ENCODE peak calls at places on chromosomes 6 and 20, in four cellular contexts. P is K562, B is HCT116, C is HepG2. Y is an unnamed sample.

GRCh38 chr20:25042531-25043498 is 15.1 kb downstream of the ACSS1 start:
- DNase-seq in P (no peak), B (no peak), C (no peak), Y (no peak)

GRCh38 chr20:13397300-13397724 is 176.2 kb downstream of the ISM1 start:
- DNase-seq in C (no peak), P (no peak), B (no peak), Y (no peak)

GRCh38 chr6:163564536-163564935 is 150.0 kb downstream of the QKI start:
- DNase-seq in P (no peak), B (no peak), C (no peak), Y (no peak)

GRCh38 chr6:118768441-118768840 is 117.0 kb upstream of the CEP85L start:
- DNase-seq in B (no peak), P (no peak), C (no peak), Y (no peak)

GRCh38 chr6:157864185-157864761 is 41.2 kb downstream of the SNX9 start:
- DNase-seq in B (no peak), P (no peak), C (no peak), Y (no peak)

GRCh38 chr20:44517454-44517853 is 4.4 kb downstream of the SERINC3 start:
- DNase-seq in C (no peak), B (no peak), P (no peak), Y (no peak)

GRCh38 chr6:145169726-145170125 is 565.6 kb downstream of the EPM2A start:
- DNase-seq in B (no peak), C (no peak), P (no peak), Y (no peak)

GRCh38 chr20:4071177-4071723 is 55.9 kb upstream of the RNF24 start:
- DNase-seq in P (no peak), C (no peak), B (no peak), Y (no peak)

GRCh38 chr20:40860487-40860902 is 168.1 kb upstream of the TOP1 start:
- DNase-seq in P (no peak), B (peak; percentile 85), C (no peak), Y (no peak)

GRCh38 chr6:6686748-6687601 is 98.5 kb downstream of the LY86 start:
- DNase-seq in P (peak; percentile 100), C (peak; percentile 91), B (peak; percentile 93), Y (no peak)

GRCh38 chr6:34517966-34518365 is 38.2 kb downstream of the SPDEF start:
- DNase-seq in C (no peak), B (no peak), P (no peak), Y (no peak)

GRCh38 chr6:4930025-4930692 is 73.7 kb downstream of the RPP40 start:
- DNase-seq in C (no peak), B (no peak), P (no peak), Y (no peak)

GRCh38 chr6:12263403-12263802 is 26.8 kb upstream of the EDN1 start:
- DNase-seq in B (no peak), C (no peak), P (no peak), Y (no peak)

GRCh38 chr20:49475979-49476378 is 6.5 kb downstream of the KCNB1 start:
- DNase-seq in P (no peak), B (no peak), C (no peak), Y (no peak)

GRCh38 chr6:50711686-50712085 is 1.6 kb upstream of the TFAP2D start:
- DNase-seq in P (no peak), C (no peak), B (no peak), Y (no peak)

GRCh38 chr20:59640267-59640666 is 35.9 kb downstream of the PHACTR3 start:
- DNase-seq in P (no peak), B (no peak), C (no peak), Y (no peak)

GRCh38 chr6:43174263-43175112 is 3.4 kb downstream of the SRF start:
- DNase-seq in B (peak; percentile 94), C (peak; percentile 99), P (peak; percentile 100), Y (peak; percentile 78)

GRCh38 chr6:27312146-27312949 is at the start of gene POM121L2:
- DNase-seq in C (peak; percentile 71), P (no peak), B (no peak), Y (peak; percentile 76)

GRCh38 chr6:42140756-42141602 is 1.4 kb downstream of the C6orf132 start:
- DNase-seq in P (no peak), B (no peak), C (no peak), Y (no peak)

GRCh38 chr20:33649201-33649631 is 12.9 kb upstream of the C20orf144 start:
- DNase-seq in P (no peak), C (no peak), B (no peak), Y (no peak)

GRCh38 chr20:4170621-4171537 is 155.5 kb upstream of the RNF24 start:
- DNase-seq in P (no peak), B (no peak), C (no peak), Y (no peak)

GRCh38 chr20:56469077-56469449 is 636 bp downstream of the RTF2 start:
- DNase-seq in C (no peak), P (no peak), B (no peak), Y (no peak)

GRCh38 chr20:61753987-61754956 is 311.4 kb downstream of the TAF4 start:
- DNase-seq in C (no peak), B (no peak), P (no peak), Y (no peak)

GRCh38 chr20:49343246-49343645 is 65.4 kb upstream of the ZNFX1 start:
- DNase-seq in B (no peak), C (no peak), P (no peak), Y (no peak)

GRCh38 chr6:114987281-114987680 is 644.5 kb upstream of the HS3ST5 start:
- DNase-seq in C (no peak), B (no peak), P (no peak), Y (no peak)

GRCh38 chr20:7843613-7844012 is 96.6 kb downstream of the HAO1 start:
- DNase-seq in C (no peak), P (no peak), B (no peak), Y (no peak)

GRCh38 chr6:20534906-20535305 is 649 bp downstream of the CDKAL1 start:
- DNase-seq in B (no peak), C (no peak), P (no peak), Y (no peak)

GRCh38 chr20:19129976-19130612 is 82.3 kb upstream of the SLC24A3 start:
- DNase-seq in C (no peak), P (no peak), B (no peak), Y (no peak)

GRCh38 chr6:158939255-158940170 is 60.5 kb downstream of the RSPH3 start:
- DNase-seq in B (no peak), P (no peak), C (no peak), Y (no peak)

GRCh38 chr6:106098383-106099234 is 12.5 kb downstream of the PRDM1 start:
- DNase-seq in C (no peak), P (peak; percentile 72), B (peak; percentile 38), Y (no peak)

GRCh38 chr6:138204303-138204702 is 14.0 kb downstream of the PBOV1 start:
- DNase-seq in B (no peak), C (no peak), P (no peak), Y (no peak)

GRCh38 chr20:48759631-48760245 is 68.1 kb downstream of the PREX1 start:
- DNase-seq in C (no peak), B (no peak), P (no peak), Y (no peak)

GRCh38 chr6:116363759-116364158 is 7.0 kb upstream of the DSE start:
- DNase-seq in C (no peak), P (no peak), B (no peak), Y (no peak)

GRCh38 chr6:149896491-149896890 is 1.4 kb downstream of the RAET1E start:
- DNase-seq in B (no peak), C (no peak), P (no peak), Y (no peak)

GRCh38 chr20:22984008-22984407 is 51.1 kb upstream of the SSTR4 start:
- DNase-seq in B (no peak), C (no peak), P (no peak), Y (no peak)

GRCh38 chr6:6224933-6225486 is 95.5 kb downstream of the F13A1 start:
- DNase-seq in P (peak; percentile 30), C (peak; percentile 31), B (no peak), Y (no peak)

GRCh38 chr20:62522748-62523396 is 47.1 kb upstream of the GATA5 start:
- DNase-seq in C (no peak), P (no peak), B (no peak), Y (no peak)

GRCh38 chr20:62795023-62795761 is 1.1 kb upstream of the MRGBP start:
- DNase-seq in P (peak; percentile 76), B (no peak), C (peak; percentile 77), Y (peak; percentile 27)

GRCh38 chr6:35427851-35428321 is 24.3 kb upstream of the FANCE start:
- DNase-seq in P (no peak), C (no peak), B (no peak), Y (no peak)

GRCh38 chr6:55963301-55963700 is 87.9 kb upstream of the BMP5 start:
- DNase-seq in C (peak; percentile 6), B (peak; percentile 18), P (no peak), Y (no peak)

GRCh38 chr6:74447013-74447412 is 751.0 kb downstream of the CD109 start:
- DNase-seq in P (no peak), C (no peak), B (peak; percentile 44), Y (no peak)
- TF ChIP-seq TCF7L2 in P (no peak), C (no peak), B (no peak), Y (no peak)

GRCh38 chr6:46323312-46323965 is 152.7 kb upstream of the ENPP5 start:
- DNase-seq in C (no peak), B (no peak), P (no peak), Y (no peak)
- TF ChIP-seq TCF7L2 in C (no peak), B (no peak), P (no peak), Y (no peak)

GRCh38 chr6:104705095-104705707 is 154.5 kb downstream of the HACE1 start:
- DNase-seq in P (peak; percentile 50), B (no peak), C (no peak), Y (peak; percentile 10)
- TF ChIP-seq TCF7L2 in P (no peak), B (no peak), C (no peak), Y (no peak)

GRCh38 chr6:52390361-52390727 is 28.4 kb downstream of the PAQR8 start:
- DNase-seq in C (peak; percentile 74), B (peak; percentile 45), P (peak; percentile 64), Y (no peak)

GRCh38 chr6:52389264-52389625 is 27.3 kb downstream of the PAQR8 start:
- DNase-seq in B (no peak), C (peak; percentile 86), P (peak; percentile 67), Y (no peak)

GRCh38 chr6:52389626-52390360 is 27.8 kb downstream of the PAQR8 start:
- DNase-seq in P (peak; percentile 51), C (peak; percentile 94), B (peak; percentile 48), Y (no peak)

GRCh38 chr6:52391599-52391998 is 28.5 kb upstream of the EFHC1 start:
- DNase-seq in C (no peak), B (no peak), P (no peak), Y (no peak)

DNA sequence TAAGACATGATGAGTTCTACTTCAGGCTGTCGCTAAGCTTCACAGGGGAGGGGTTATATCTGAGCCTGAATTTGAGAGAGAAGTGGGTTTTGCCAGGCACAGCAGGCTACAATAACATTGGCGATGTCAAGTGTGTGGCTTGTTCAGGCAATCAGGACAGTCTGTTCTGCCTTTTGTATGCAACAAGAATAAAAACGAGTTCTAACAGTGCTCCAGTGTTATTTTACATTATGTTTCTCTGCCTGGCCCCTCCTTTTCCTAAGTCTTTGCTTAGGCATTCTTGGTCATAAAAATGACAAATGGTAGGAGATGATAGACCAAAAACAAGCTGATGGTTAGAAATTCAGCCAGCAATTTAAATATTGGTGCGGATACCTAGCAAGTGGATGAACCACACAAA is 26.8 kb downstream of the PAQR8 start:
- DNase-seq in P (no peak), C (no peak), B (no peak), Y (no peak)
- TF ChIP-seq TCF7L2 in P (no peak), C (no peak), B (no peak), Y (no peak)

Y was measured in Panc1.